ENCODE peak calls at places on chromosome 16, in eight cellular contexts. I is AG20443; Z is right lobe of liver; H is activated CD4-positive, alpha-beta T cell treated with anti-CD3 and anti-CD28 coated beads for 48 hours; C is dermis microvascular lymphatic vessel endothelial cell; D is epithelial cell of proximal tubule; V is B cell; K is PC-3. A is an unnamed sample.

GRCh38 chr16:1152651-1153259 is at the start of gene CACNA1H:
- DNase-seq in I (peak), D (no peak), K (no peak), Z (no peak), H (peak), C (peak), V (no peak), A (no peak)

GRCh38 chr16:11009027-11009755 is 64.8 kb downstream of the CLEC16A start:
- DNase-seq in I (no peak), D (no peak), C (no peak), V (no peak), H (no peak), K (no peak), Z (no peak), A (no peak)

GRCh38 chr16:19712418-19713058 is 5.5 kb downstream of the KNOP1 start:
- DNase-seq in D (no peak), C (no peak), I (no peak), K (no peak), V (no peak), H (no peak), Z (no peak), A (no peak)

GRCh38 chr16:72986011-72986410 is 61.9 kb downstream of the ZFHX3 start:
- DNase-seq in V (no peak), C (no peak), K (no peak), D (no peak), H (no peak), I (no peak), Z (no peak), A (no peak)

GRCh38 chr16:25922438-25922837 is 230.7 kb downstream of the HS3ST4 start:
- DNase-seq in C (no peak), Z (no peak), D (no peak), V (no peak), K (no peak), I (no peak), H (no peak), A (no peak)

GRCh38 chr16:10090816-10091215 is 91.4 kb downstream of the GRIN2A start:
- DNase-seq in K (peak), Z (no peak), C (no peak), H (no peak), D (no peak), V (no peak), I (no peak), A (no peak)

GRCh38 chr16:4344659-4345438 is 6.3 kb downstream of the PAM16 start:
- DNase-seq in D (no peak), I (no peak), Z (no peak), C (no peak), V (no peak), H (no peak), K (no peak), A (no peak)

GRCh38 chr16:17301593-17302135 is 169.1 kb downstream of the XYLT1 start:
- DNase-seq in I (no peak), K (no peak), V (peak), C (no peak), D (no peak), H (no peak), Z (no peak), A (no peak)

GRCh38 chr16:54627616-54628015 is 303.0 kb upstream of the IRX5 start:
- DNase-seq in D (no peak), V (no peak), K (no peak), Z (no peak), C (no peak), I (no peak), H (no peak), A (no peak)

A was measured in AG04449.